ENCODE peak calls at places on chromosomes 3 and 15, in six cellular contexts. D is breast epithelium, W is HCT116, O is HepG2, J is esophagus muscularis mucosa, Q is stomach. Y is an unnamed sample.

GRCh38 chr3:125481786-125482185 is 38.2 kb downstream of the SNX4 start:
- DNase-seq in J (no peak), W (no peak), D (no peak), Q (no peak), O (no peak), Y (no peak)

GRCh38 chr3:139808196-139808595 is 126.8 kb upstream of the CLSTN2 start:
- DNase-seq in W (no peak), D (no peak), Q (no peak), O (no peak), J (no peak), Y (no peak)

GRCh38 chr3:154795582-154795981 is 284.5 kb upstream of the MME start:
- DNase-seq in O (no peak), W (no peak), D (no peak), J (no peak), Q (no peak), Y (no peak)

GRCh38 chr15:50916395-50916794 is 7.9 kb downstream of the AP4E1 start:
- DNase-seq in O (no peak), W (no peak), J (no peak), D (no peak), Q (no peak), Y (no peak)

GRCh38 chr3:90062018-90062417 is 954.6 kb downstream of the EPHA3 start:
- DNase-seq in O (no peak), W (no peak), D (no peak), Q (no peak), J (no peak), Y (no peak)

GRCh38 chr3:125035217-125035616 is 20.6 kb downstream of the HEG1 start:
- DNase-seq in D (no peak), O (no peak), Q (no peak), J (no peak), W (no peak), Y (no peak)

GRCh38 chr3:60913474-60913873 is 337.8 kb downstream of the FHIT start:
- DNase-seq in O (no peak), J (no peak), W (no peak), D (no peak), Q (no peak), Y (no peak)

GRCh38 chr15:72345280-72345679 is 25.3 kb upstream of the CELF6 start:
- DNase-seq in D (no peak), O (no peak), W (no peak), Q (no peak), J (no peak), Y (no peak)

GRCh38 chr3:129878355-129878754 is 15.2 kb downstream of the TMCC1 start:
- DNase-seq in D (no peak), W (no peak), J (no peak), O (no peak), Q (no peak), Y (no peak)

GRCh38 chr15:93048759-93049161 is 40.3 kb downstream of the RGMA start:
- DNase-seq in J (no peak), D (no peak), W (no peak), O (no peak), Q (no peak), Y (no peak)

GRCh38 chr15:48644498-48644826 is 1.0 kb downstream of the FBN1 start:
- DNase-seq in D (no peak), J (no peak), W (no peak), O (no peak), Q (no peak), Y (no peak)

GRCh38 chr3:187101184-187102072 is 37.9 kb downstream of the RPL39L start:
- DNase-seq in Q (peak), W (no peak), J (no peak), O (peak), D (peak), Y (no peak)

GRCh38 chr3:71035886-71036285 is 547.6 kb downstream of the FOXP1 start:
- DNase-seq in Q (no peak), J (no peak), W (no peak), D (no peak), O (no peak), Y (no peak)

GRCh38 chr3:24447836-24448235 is 46.8 kb downstream of the THRB start:
- DNase-seq in W (no peak), J (no peak), D (no peak), O (no peak), Q (no peak), Y (no peak)

GRCh38 chr3:129938140-129938930 is 36.2 kb upstream of the TRH start:
- DNase-seq in D (no peak), W (no peak), O (no peak), Q (no peak), J (no peak), Y (no peak)

GRCh38 chr3:122714269-122714668 is 33.6 kb downstream of the PARP14 start:
- DNase-seq in Q (no peak), D (no peak), W (no peak), O (no peak), J (no peak), Y (no peak)

GRCh38 chr3:31980530-31981205 is 394 bp downstream of the OSBPL10 start:
- DNase-seq in J (no peak), Q (peak), O (peak), W (peak), D (peak), Y (no peak)

GRCh38 chr3:16818945-16819344 is 65.8 kb upstream of the PLCL2 start:
- DNase-seq in O (no peak), J (peak), Q (no peak), D (no peak), W (no peak), Y (no peak)

GRCh38 chr15:22930782-22931484 is 49.2 kb downstream of the CYFIP1 start:
- DNase-seq in O (no peak), D (no peak), W (no peak), Q (peak), J (no peak), Y (no peak)

GRCh38 chr15:101246824-101247745 is 4.8 kb downstream of the CHSY1 start:
- DNase-seq in O (no peak), D (no peak), W (no peak), J (no peak), Q (no peak), Y (no peak)

GRCh38 chr3:124829819-124830554 is 57.2 kb downstream of the ITGB5 start:
- DNase-seq in J (no peak), Q (no peak), W (no peak), D (no peak), O (peak), Y (no peak)

GRCh38 chr15:84949043-84949442 is 32.6 kb upstream of the PDE8A start:
- DNase-seq in W (no peak), D (no peak), O (no peak), J (no peak), Q (no peak), Y (no peak)

GRCh38 chr3:109532257-109533216 is 195.2 kb upstream of the DPPA4 start:
- DNase-seq in O (peak), Q (peak), J (no peak), D (no peak), W (peak), Y (no peak)

GRCh38 chr3:197615430-197615829 is 59.7 kb upstream of the BDH1 start:
- DNase-seq in D (no peak), W (no peak), Q (no peak), J (no peak), O (no peak), Y (no peak)

GRCh38 chr15:67801926-67802914 is 23.1 kb upstream of the SKOR1 start:
- DNase-seq in O (no peak), Q (no peak), J (no peak), W (no peak), D (no peak), Y (no peak)
- TF ChIP-seq POLR2AphosphoS5 in O (no peak), Q (no peak), J (no peak), W (no peak), D (no peak), Y (no peak)

GRCh38 chr3:116306720-116307119 is 138.6 kb downstream of the LSAMP start:
- DNase-seq in J (no peak), D (no peak), O (no peak), Q (no peak), W (no peak), Y (no peak)

GRCh38 chr3:116299646-116300081 is 145.6 kb downstream of the LSAMP start:
- DNase-seq in O (no peak), Q (no peak), D (no peak), J (no peak), W (no peak), Y (no peak)

DNA sequence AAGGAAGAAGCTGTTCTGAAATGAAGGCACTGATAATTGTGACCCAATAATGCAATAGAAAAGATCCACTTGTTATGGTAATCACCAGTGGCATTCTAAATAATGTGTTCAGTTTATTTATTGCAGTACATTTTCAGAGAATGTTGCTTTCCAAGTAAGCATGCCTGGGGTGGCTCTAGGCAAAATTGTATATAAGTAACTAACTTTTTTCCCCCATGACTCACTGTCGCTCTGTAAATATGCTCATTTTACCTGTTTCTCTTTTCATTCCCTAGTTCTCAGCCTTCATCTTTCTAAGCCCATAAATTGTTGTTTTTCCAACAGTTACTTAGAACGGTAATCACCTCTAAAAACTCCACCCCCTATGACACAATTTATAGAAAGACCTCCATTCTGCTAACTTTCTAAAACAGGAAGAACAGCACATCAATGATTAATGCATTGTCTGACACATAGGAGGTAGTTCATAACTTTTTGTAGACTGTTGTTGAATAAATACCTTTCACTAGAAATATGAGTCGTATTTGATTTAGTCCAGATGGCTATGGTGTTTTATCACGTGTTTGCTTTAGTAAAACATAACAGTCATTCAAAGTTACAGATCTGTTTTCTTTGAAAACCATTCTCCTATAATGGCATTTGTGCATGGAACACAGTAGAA is 143.1 kb downstream of the LSAMP start:
- DNase-seq in W (no peak), J (no peak), Q (no peak), O (no peak), D (no peak), Y (no peak)
- TF ChIP-seq POLR2AphosphoS5 in W (no peak), J (no peak), Q (no peak), O (no peak), D (no peak), Y (no peak)

DNA sequence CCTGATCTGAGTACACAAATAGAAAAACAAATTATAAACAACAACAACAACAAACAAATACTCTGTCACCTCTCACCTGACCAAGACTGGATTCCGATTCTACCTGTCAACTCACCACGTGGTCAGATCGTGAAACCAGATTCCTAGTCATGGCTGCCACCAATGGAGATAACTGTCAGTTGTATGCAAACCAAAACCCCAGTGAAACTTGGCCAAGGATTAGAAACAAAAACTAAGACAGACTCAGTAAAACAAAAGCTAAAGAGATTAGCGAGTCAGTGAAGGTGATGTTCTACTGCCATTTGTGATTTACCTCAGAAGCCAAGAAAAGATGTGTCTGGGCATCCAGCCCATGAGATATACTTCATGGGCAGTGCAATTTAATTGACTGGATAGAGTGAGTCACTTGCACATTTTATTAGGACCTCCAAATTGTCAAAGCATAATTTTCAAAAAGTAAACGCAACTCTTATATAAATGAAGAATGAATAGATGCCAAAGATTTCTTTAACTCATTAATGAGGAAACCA is 31.1 kb downstream of the PHLDB2 start:
- DNase-seq in W (no peak), D (no peak), Q (no peak), O (no peak), J (no peak), Y (no peak)
- TF ChIP-seq POLR2AphosphoS5 in W (no peak), D (no peak), Q (no peak), O (no peak), J (no peak), Y (no peak)

DNA sequence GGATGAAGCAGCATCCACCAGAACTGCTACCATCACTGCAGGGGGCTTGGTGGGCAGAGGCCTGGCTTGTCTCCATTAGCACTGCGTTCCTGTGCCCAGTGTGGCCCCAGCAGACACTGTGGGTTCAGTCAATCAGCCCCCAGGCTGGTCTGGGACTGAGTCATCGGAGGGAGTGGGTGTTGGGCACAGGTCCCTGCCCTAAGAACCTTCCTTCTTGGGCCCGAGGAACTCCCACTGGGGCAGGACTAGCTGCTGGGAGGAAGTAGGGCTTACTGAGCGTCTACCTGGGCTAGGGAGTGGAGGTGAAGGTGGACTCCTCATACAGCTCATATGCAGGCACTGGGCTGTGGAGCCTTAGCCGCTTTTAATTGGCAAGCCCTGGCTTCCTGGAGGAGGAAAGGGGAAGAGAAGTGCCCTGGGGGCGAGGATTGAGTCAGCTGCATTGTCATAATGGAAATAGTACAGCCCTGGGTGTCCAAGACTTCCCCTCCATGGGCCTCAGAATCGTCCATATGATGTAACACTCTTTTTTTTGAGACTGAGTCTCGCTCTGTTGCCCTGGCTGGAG is 1.4 kb upstream of the PPM1M start:
- DNase-seq in D (no peak), Q (peak), O (no peak), J (no peak), W (no peak), Y (no peak)
- TF ChIP-seq POLR2AphosphoS5 in D (no peak), Q (no peak), O (no peak), J (no peak), W (peak), Y (no peak)

GRCh38 chr3:15638193-15638890 is 36.8 kb downstream of the BTD start:
- DNase-seq in W (no peak), Q (no peak), O (no peak), D (no peak), J (no peak), Y (no peak)

GRCh38 chr3:15637131-15637951 is 35.8 kb downstream of the BTD start:
- DNase-seq in Q (no peak), O (no peak), W (no peak), J (no peak), D (no peak), Y (no peak)

GRCh38 chr3:15633766-15634588 is 32.4 kb downstream of the BTD start:
- DNase-seq in J (no peak), D (peak), W (no peak), Q (no peak), O (no peak), Y (no peak)

GRCh38 chr3:15634671-15635661 is 33.4 kb downstream of the BTD start:
- DNase-seq in J (no peak), O (no peak), W (no peak), Q (no peak), D (no peak), Y (no peak)

GRCh38 chr3:15636028-15636709 is 34.6 kb downstream of the BTD start:
- DNase-seq in Q (no peak), J (no peak), D (no peak), W (peak), O (no peak), Y (no peak)
- TF ChIP-seq POLR2AphosphoS5 in Q (no peak), J (no peak), D (no peak), W (no peak), O (no peak), Y (no peak)